ENCODE peak calls at places on chromosomes 16 and 17, in five cellular contexts. One of them, this sample, is unnamed. For H3K4me1, the result is how much of the 10 kb centered on the place peaks cover.

GRCh38 chr16:2895813-2896212 is 12.8 kb downstream of the FLYWCH2 start:
- DNase-seq in aorta: peak
- DNase-seq in MM.1S: no peak
- DNase-seq in mammary epithelial cell: no peak
- DNase-seq in effector memory CD4-positive, alpha-beta T cell: no peak
- DNase-seq in this sample: no peak

GRCh38 chr16:85929259-85929704 is 30.3 kb downstream of the IRF8 start:
- DNase-seq in MM.1S: no peak
- DNase-seq in mammary epithelial cell: no peak
- DNase-seq in effector memory CD4-positive, alpha-beta T cell: no peak
- DNase-seq in aorta: no peak
- DNase-seq in this sample: no peak

GRCh38 chr17:4948166-4948996 is at the start of gene PFN1:
- DNase-seq in mammary epithelial cell: peak
- DNase-seq in aorta: peak
- DNase-seq in effector memory CD4-positive, alpha-beta T cell: peak
- DNase-seq in MM.1S: peak
- DNase-seq in this sample: peak

GRCh38 chr17:57009737-57010445 is 32.0 kb downstream of the SCPEP1 start:
- DNase-seq in MM.1S: peak
- DNase-seq in effector memory CD4-positive, alpha-beta T cell: peak
- DNase-seq in aorta: no peak
- DNase-seq in mammary epithelial cell: peak
- DNase-seq in this sample: no peak

GRCh38 chr16:19169081-19169639 is 1.1 kb downstream of the SYT17 start:
- DNase-seq in MM.1S: no peak
- DNase-seq in effector memory CD4-positive, alpha-beta T cell: no peak
- DNase-seq in mammary epithelial cell: no peak
- DNase-seq in aorta: no peak
- DNase-seq in this sample: no peak

GRCh38 chr16:17151335-17151734 is 319.4 kb downstream of the XYLT1 start:
- DNase-seq in MM.1S: no peak
- DNase-seq in effector memory CD4-positive, alpha-beta T cell: no peak
- DNase-seq in aorta: no peak
- DNase-seq in mammary epithelial cell: no peak
- DNase-seq in this sample: no peak

GRCh38 chr17:81322271-81323082 is 27.4 kb upstream of the SLC38A10 start:
- DNase-seq in aorta: no peak
- DNase-seq in mammary epithelial cell: no peak
- DNase-seq in MM.1S: peak
- DNase-seq in effector memory CD4-positive, alpha-beta T cell: peak
- DNase-seq in this sample: no peak

GRCh38 chr16:50954469-50954868 is 196.6 kb downstream of the SALL1 start:
- DNase-seq in mammary epithelial cell: no peak
- DNase-seq in aorta: no peak
- DNase-seq in effector memory CD4-positive, alpha-beta T cell: no peak
- DNase-seq in MM.1S: no peak
- DNase-seq in this sample: no peak

GRCh38 chr17:19549746-19550623 is 16.3 kb downstream of the SLC47A1 start:
- DNase-seq in aorta: no peak
- DNase-seq in MM.1S: no peak
- DNase-seq in mammary epithelial cell: no peak
- DNase-seq in effector memory CD4-positive, alpha-beta T cell: no peak
- DNase-seq in this sample: no peak

DNA sequence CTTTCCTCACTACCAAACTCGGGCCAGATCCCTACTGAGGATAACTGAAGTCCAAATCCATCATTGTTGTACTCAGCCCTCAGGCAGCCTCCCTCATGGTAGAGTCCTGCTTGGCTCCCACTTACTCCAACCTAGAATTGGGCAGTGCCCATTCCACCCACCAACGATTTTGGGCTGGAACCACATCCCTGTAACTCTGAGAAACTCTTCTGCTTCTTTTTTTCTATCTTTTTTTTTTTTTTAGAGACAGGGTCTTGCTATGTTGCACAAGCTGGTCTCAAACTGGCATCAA is 1.2 kb downstream of the PRR14 start:
- DNase-seq in effector memory CD4-positive, alpha-beta T cell: no peak
- DNase-seq in mammary epithelial cell: no peak
- DNase-seq in aorta: no peak
- DNase-seq in MM.1S: no peak
- DNase-seq in this sample: no peak
- H3K27ac ChIP-seq in effector memory CD4-positive, alpha-beta T cell: peak
- H3K27ac ChIP-seq in mammary epithelial cell: no peak
- H3K27ac ChIP-seq in aorta: no peak
- H3K27ac ChIP-seq in MM.1S: peak
- H3K27ac ChIP-seq in this sample: peak

GRCh38 chr16:81493755-81494433 is 49.3 kb downstream of the CMIP start:
- DNase-seq in MM.1S: no peak
- DNase-seq in effector memory CD4-positive, alpha-beta T cell: peak
- DNase-seq in aorta: no peak
- DNase-seq in mammary epithelial cell: peak
- DNase-seq in this sample: peak

GRCh38 chr16:81494888-81495287 is 50.3 kb downstream of the CMIP start:
- DNase-seq in aorta: no peak
- DNase-seq in mammary epithelial cell: no peak
- DNase-seq in MM.1S: no peak
- DNase-seq in effector memory CD4-positive, alpha-beta T cell: no peak
- DNase-seq in this sample: no peak

GRCh38 chr16:81495321-81496234 is 51.0 kb downstream of the CMIP start:
- DNase-seq in mammary epithelial cell: no peak
- DNase-seq in MM.1S: no peak
- DNase-seq in aorta: peak
- DNase-seq in effector memory CD4-positive, alpha-beta T cell: no peak
- DNase-seq in this sample: no peak

GRCh38 chr16:81492965-81493754 is 48.6 kb downstream of the CMIP start:
- DNase-seq in MM.1S: no peak
- DNase-seq in mammary epithelial cell: peak
- DNase-seq in effector memory CD4-positive, alpha-beta T cell: no peak
- DNase-seq in aorta: no peak
- DNase-seq in this sample: no peak

GRCh38 chr16:81494434-81494806 is 49.8 kb downstream of the CMIP start:
- DNase-seq in effector memory CD4-positive, alpha-beta T cell: no peak
- DNase-seq in MM.1S: no peak
- DNase-seq in mammary epithelial cell: no peak
- DNase-seq in aorta: no peak
- DNase-seq in this sample: no peak
- H3K4me1 ChIP-seq in effector memory CD4-positive, alpha-beta T cell: under half
- H3K4me1 ChIP-seq in MM.1S: under half
- H3K4me1 ChIP-seq in mammary epithelial cell: half or more
- H3K4me1 ChIP-seq in aorta: under half
- H3K4me1 ChIP-seq in this sample: under half

GRCh38 chr16:13120091-13120490 is 218.7 kb downstream of the SHISA9 start:
- DNase-seq in aorta: no peak
- DNase-seq in MM.1S: no peak
- DNase-seq in effector memory CD4-positive, alpha-beta T cell: no peak
- DNase-seq in mammary epithelial cell: no peak
- DNase-seq in this sample: no peak
- H3K27ac ChIP-seq in aorta: no peak
- H3K27ac ChIP-seq in MM.1S: no peak
- H3K27ac ChIP-seq in effector memory CD4-positive, alpha-beta T cell: no peak
- H3K27ac ChIP-seq in mammary epithelial cell: no peak
- H3K27ac ChIP-seq in this sample: no peak

DNA sequence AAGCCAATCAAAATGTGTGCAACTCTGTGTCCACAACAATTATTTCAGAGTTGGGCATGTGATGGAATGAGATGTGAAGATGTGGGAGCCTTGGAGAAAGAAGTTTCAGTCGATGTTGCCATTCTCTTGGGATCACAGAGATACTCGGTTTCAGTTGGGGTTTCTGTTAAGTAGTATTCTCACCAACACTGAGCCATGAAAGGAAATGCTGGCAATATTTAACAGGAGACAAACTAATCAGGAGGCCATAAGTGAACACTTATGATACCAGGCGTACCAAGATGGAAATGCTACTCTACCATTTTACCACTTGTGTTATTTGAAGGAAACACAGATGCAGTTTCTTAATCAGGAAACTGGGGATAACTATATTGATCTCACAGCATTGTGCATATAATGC is 53.3 kb upstream of the NUDT7 start:
- DNase-seq in mammary epithelial cell: no peak
- DNase-seq in aorta: no peak
- DNase-seq in MM.1S: no peak
- DNase-seq in effector memory CD4-positive, alpha-beta T cell: no peak
- DNase-seq in this sample: no peak
- H3K4me1 ChIP-seq in mammary epithelial cell: under half
- H3K4me1 ChIP-seq in aorta: under half
- H3K4me1 ChIP-seq in MM.1S: under half
- H3K4me1 ChIP-seq in effector memory CD4-positive, alpha-beta T cell: under half
- H3K4me1 ChIP-seq in this sample: under half

GRCh38 chr16:57658878-57659674 is 9.0 kb upstream of the ADGRG3 start:
- DNase-seq in effector memory CD4-positive, alpha-beta T cell: no peak
- DNase-seq in aorta: no peak
- DNase-seq in MM.1S: no peak
- DNase-seq in mammary epithelial cell: no peak
- DNase-seq in this sample: no peak
- H3K27ac ChIP-seq in effector memory CD4-positive, alpha-beta T cell: no peak
- H3K27ac ChIP-seq in aorta: no peak
- H3K27ac ChIP-seq in MM.1S: no peak
- H3K27ac ChIP-seq in mammary epithelial cell: no peak
- H3K27ac ChIP-seq in this sample: no peak

GRCh38 chr16:81319221-81319912 is 4.6 kb downstream of the GAN start:
- DNase-seq in mammary epithelial cell: no peak
- DNase-seq in effector memory CD4-positive, alpha-beta T cell: no peak
- DNase-seq in MM.1S: no peak
- DNase-seq in aorta: no peak
- DNase-seq in this sample: no peak

GRCh38 chr16:81318711-81319110 is 3.9 kb downstream of the GAN start:
- DNase-seq in aorta: no peak
- DNase-seq in effector memory CD4-positive, alpha-beta T cell: no peak
- DNase-seq in MM.1S: no peak
- DNase-seq in mammary epithelial cell: no peak
- DNase-seq in this sample: no peak

GRCh38 chr16:81324808-81325207 is 10.0 kb downstream of the GAN start:
- DNase-seq in aorta: no peak
- DNase-seq in mammary epithelial cell: peak
- DNase-seq in effector memory CD4-positive, alpha-beta T cell: no peak
- DNase-seq in MM.1S: no peak
- DNase-seq in this sample: no peak

GRCh38 chr16:81321537-81321936 is 6.8 kb downstream of the GAN start:
- DNase-seq in effector memory CD4-positive, alpha-beta T cell: no peak
- DNase-seq in MM.1S: no peak
- DNase-seq in mammary epithelial cell: no peak
- DNase-seq in aorta: no peak
- DNase-seq in this sample: no peak

DNA sequence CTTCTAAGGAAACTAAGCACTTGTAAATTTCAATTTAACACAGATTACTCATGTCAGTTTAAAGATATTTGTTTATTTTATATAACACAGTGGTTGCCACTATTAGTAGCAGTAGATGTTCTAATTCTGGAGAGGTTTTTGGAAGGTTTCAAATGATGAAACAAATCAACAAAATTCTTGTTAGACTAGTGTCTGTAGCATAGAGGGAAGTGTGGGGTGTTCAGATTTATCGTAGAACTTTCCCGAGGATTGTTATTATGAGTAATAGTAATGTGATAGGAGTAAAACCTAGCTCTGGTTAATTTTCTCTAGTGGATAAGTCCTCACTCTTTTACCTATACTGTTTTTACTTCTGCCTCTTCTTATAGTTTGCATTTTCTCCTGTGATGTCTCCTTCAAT is 6.3 kb downstream of the GAN start:
- DNase-seq in effector memory CD4-positive, alpha-beta T cell: no peak
- DNase-seq in mammary epithelial cell: no peak
- DNase-seq in MM.1S: no peak
- DNase-seq in aorta: no peak
- DNase-seq in this sample: no peak
- H3K4me1 ChIP-seq in effector memory CD4-positive, alpha-beta T cell: under half
- H3K4me1 ChIP-seq in mammary epithelial cell: under half
- H3K4me1 ChIP-seq in MM.1S: under half
- H3K4me1 ChIP-seq in aorta: under half
- H3K4me1 ChIP-seq in this sample: under half

GRCh38 chr16:84828322-84828721 is 8.5 kb downstream of the CRISPLD2 start:
- DNase-seq in aorta: no peak
- DNase-seq in mammary epithelial cell: no peak
- DNase-seq in MM.1S: no peak
- DNase-seq in effector memory CD4-positive, alpha-beta T cell: no peak
- DNase-seq in this sample: no peak

GRCh38 chr16:84827131-84827574 is 7.4 kb downstream of the CRISPLD2 start:
- DNase-seq in aorta: no peak
- DNase-seq in MM.1S: no peak
- DNase-seq in mammary epithelial cell: no peak
- DNase-seq in effector memory CD4-positive, alpha-beta T cell: no peak
- DNase-seq in this sample: no peak

GRCh38 chr16:84827897-84828296 is 8.1 kb downstream of the CRISPLD2 start:
- DNase-seq in aorta: no peak
- DNase-seq in mammary epithelial cell: no peak
- DNase-seq in effector memory CD4-positive, alpha-beta T cell: no peak
- DNase-seq in MM.1S: no peak
- DNase-seq in this sample: no peak

GRCh38 chr16:84830765-84831384 is 11.1 kb downstream of the CRISPLD2 start:
- DNase-seq in aorta: no peak
- DNase-seq in MM.1S: no peak
- DNase-seq in mammary epithelial cell: no peak
- DNase-seq in effector memory CD4-positive, alpha-beta T cell: no peak
- DNase-seq in this sample: no peak

GRCh38 chr16:84829168-84829965 is 9.6 kb downstream of the CRISPLD2 start:
- DNase-seq in mammary epithelial cell: no peak
- DNase-seq in MM.1S: no peak
- DNase-seq in effector memory CD4-positive, alpha-beta T cell: no peak
- DNase-seq in aorta: no peak
- DNase-seq in this sample: no peak
- H3K27ac ChIP-seq in mammary epithelial cell: no peak
- H3K27ac ChIP-seq in MM.1S: no peak
- H3K27ac ChIP-seq in effector memory CD4-positive, alpha-beta T cell: no peak
- H3K27ac ChIP-seq in aorta: no peak
- H3K27ac ChIP-seq in this sample: no peak

GRCh38 chr16:4285167-4285566 is 12.3 kb upstream of the TFAP4 start:
- DNase-seq in MM.1S: no peak
- DNase-seq in mammary epithelial cell: no peak
- DNase-seq in effector memory CD4-positive, alpha-beta T cell: no peak
- DNase-seq in aorta: no peak
- DNase-seq in this sample: no peak
- H3K4me1 ChIP-seq in MM.1S: under half
- H3K4me1 ChIP-seq in mammary epithelial cell: under half
- H3K4me1 ChIP-seq in effector memory CD4-positive, alpha-beta T cell: under half
- H3K4me1 ChIP-seq in aorta: under half
- H3K4me1 ChIP-seq in this sample: under half

This sample was measured in RWPE2.